ENCODE peak calls at places on chromosomes 6 and 20, in ten cellular contexts. Z is heart right ventricle, D is T-cell, F is lower leg skin, H is upper lobe of right lung, V is astrocyte of the spinal cord, W is fibroblast of the conjunctiva, K is NCI-H69, N is T-helper 2 cell, O is fibroblast of the aortic adventitia. R is an unnamed sample.

GRCh38 chr20:63748356-63749270 is 9.0 kb downstream of the SLC2A4RG start:
- DNase-seq in Z (no peak), D (no peak), F (no peak), H (no peak), V (no peak), W (no peak), K (no peak), N (no peak), O (no peak), R (no peak)

GRCh38 chr6:169960891-169961611 is 209.6 kb downstream of the ERMARD start:
- DNase-seq in Z (peak), D (no peak), F (no peak), H (peak), V (no peak), W (no peak), K (peak), N (no peak), O (no peak), R (peak)

GRCh38 chr6:121000381-121000780 is 333.9 kb downstream of the TBC1D32 start:
- DNase-seq in Z (no peak), D (no peak), F (no peak), H (no peak), V (no peak), W (no peak), K (no peak), N (no peak), O (no peak), R (no peak)

GRCh38 chr6:155045561-155046404 is 50.7 kb downstream of the TIAM2 start:
- DNase-seq in Z (no peak), D (no peak), F (no peak), H (no peak), V (no peak), W (no peak), K (no peak), N (no peak), O (no peak), R (no peak)

GRCh38 chr6:77844822-77845221 is 192.0 kb downstream of the MEI4 start:
- DNase-seq in Z (no peak), D (no peak), F (no peak), H (no peak), V (no peak), W (no peak), K (no peak), N (no peak), O (no peak), R (no peak)

GRCh38 chr20:63735859-63736718 is at the start of gene LIME1:
- DNase-seq in Z (no peak), D (peak), F (no peak), H (peak), V (no peak), W (no peak), K (no peak), N (peak), O (no peak), R (peak)

GRCh38 chr6:112574190-112574589 is 227.1 kb downstream of the RFPL4B start:
- DNase-seq in Z (no peak), D (no peak), F (no peak), H (no peak), V (no peak), W (no peak), K (no peak), N (no peak), O (no peak), R (no peak)

GRCh38 chr6:134123666-134124208 is 71.3 kb upstream of the SLC2A12 start:
- DNase-seq in Z (no peak), D (no peak), F (peak), H (no peak), V (peak), W (peak), K (peak), N (no peak), O (peak), R (no peak)

GRCh38 chr6:5860849-5861248 is 145.9 kb downstream of the NRN1 start:
- DNase-seq in Z (no peak), D (no peak), F (no peak), H (no peak), V (no peak), W (no peak), K (no peak), N (no peak), O (no peak), R (no peak)

GRCh38 chr6:149446791-149447376 is 37.9 kb downstream of the ZC3H12D start:
- DNase-seq in Z (no peak), D (no peak), F (no peak), H (no peak), V (no peak), W (no peak), K (no peak), N (no peak), O (no peak), R (no peak)

GRCh38 chr20:63917811-63918210 is 22.9 kb downstream of the DNAJC5 start:
- DNase-seq in Z (no peak), D (no peak), F (no peak), H (no peak), V (no peak), W (no peak), K (no peak), N (no peak), O (no peak), R (no peak)

GRCh38 chr20:25207960-25208534 is 12.5 kb downstream of the ENTPD6 start:
- DNase-seq in Z (no peak), D (no peak), F (no peak), H (no peak), V (no peak), W (no peak), K (no peak), N (no peak), O (no peak), R (no peak)

GRCh38 chr6:151160869-151161268 is 78.9 kb upstream of the AKAP12 start:
- DNase-seq in Z (no peak), D (no peak), F (no peak), H (peak), V (no peak), W (peak), K (peak), N (no peak), O (no peak), R (no peak)

GRCh38 chr6:42923656-42924055 is 5.6 kb upstream of the CNPY3 start:
- DNase-seq in Z (no peak), D (no peak), F (no peak), H (no peak), V (no peak), W (no peak), K (peak), N (no peak), O (peak), R (no peak)

GRCh38 chr6:70314240-70314639 is 11.4 kb upstream of the COL9A1 start:
- DNase-seq in Z (no peak), D (no peak), F (no peak), H (no peak), V (no peak), W (no peak), K (peak), N (no peak), O (peak), R (no peak)

GRCh38 chr6:47992805-47993204 is 118.2 kb downstream of the PTCHD4 start:
- DNase-seq in Z (no peak), D (no peak), F (no peak), H (no peak), V (no peak), W (no peak), K (no peak), N (no peak), O (no peak), R (no peak)

GRCh38 chr20:50701055-50701963 is 10.0 kb upstream of the RIPOR3 start:
- DNase-seq in Z (no peak), D (no peak), F (no peak), H (no peak), V (no peak), W (no peak), K (peak), N (no peak), O (no peak), R (no peak)

GRCh38 chr6:48084201-48084600 is 26.8 kb downstream of the PTCHD4 start:
- DNase-seq in Z (no peak), D (no peak), F (no peak), H (no peak), V (no peak), W (no peak), K (no peak), N (no peak), O (peak), R (no peak)

GRCh38 chr6:105789935-105790334 is 296.2 kb upstream of the PRDM1 start:
- DNase-seq in Z (no peak), D (no peak), F (no peak), H (no peak), V (no peak), W (no peak), K (peak), N (no peak), O (no peak), R (no peak)

GRCh38 chr6:88983532-88983931 is 20.1 kb upstream of the RNGTT start:
- DNase-seq in Z (no peak), D (no peak), F (peak), H (no peak), V (peak), W (peak), K (peak), N (no peak), O (peak), R (no peak)

GRCh38 chr6:35557239-35557638 is 44.5 kb upstream of the TULP1 start:
- DNase-seq in Z (no peak), D (no peak), F (no peak), H (peak), V (no peak), W (no peak), K (no peak), N (no peak), O (no peak), R (no peak)

GRCh38 chr20:60048634-60049578 is 90.7 kb downstream of the CDH26 start:
- DNase-seq in Z (no peak), D (no peak), F (no peak), H (no peak), V (no peak), W (no peak), K (no peak), N (no peak), O (no peak), R (no peak)

GRCh38 chr20:52305843-52306242 is 114.3 kb upstream of the ZFP64 start:
- DNase-seq in Z (no peak), D (peak), F (no peak), H (no peak), V (no peak), W (no peak), K (no peak), N (no peak), O (no peak), R (no peak)

GRCh38 chr6:109117346-109118035 is 22.2 kb downstream of the CEP57L1 start:
- DNase-seq in Z (no peak), D (no peak), F (no peak), H (no peak), V (no peak), W (no peak), K (peak), N (no peak), O (no peak), R (no peak)

GRCh38 chr6:110419028-110419739 is 3.8 kb upstream of the DDO start:
- DNase-seq in Z (no peak), D (no peak), F (no peak), H (no peak), V (no peak), W (no peak), K (no peak), N (no peak), O (no peak), R (no peak)

GRCh38 chr6:33685411-33686224 is 25.9 kb downstream of the UQCC2 start:
- DNase-seq in Z (no peak), D (no peak), F (no peak), H (no peak), V (no peak), W (no peak), K (no peak), N (no peak), O (no peak), R (no peak)

GRCh38 chr20:58945967-58946631 is 35.0 kb upstream of the NELFCD start:
- DNase-seq in Z (no peak), D (no peak), F (no peak), H (no peak), V (no peak), W (no peak), K (no peak), N (no peak), O (no peak), R (no peak)

GRCh38 chr6:131083687-131084086 is 20.6 kb upstream of the EPB41L2 start:
- DNase-seq in Z (no peak), D (no peak), F (no peak), H (no peak), V (no peak), W (no peak), K (no peak), N (no peak), O (peak), R (no peak)

GRCh38 chr6:142850653-142851434 is 94.1 kb downstream of the HIVEP2 start:
- DNase-seq in Z (no peak), D (no peak), F (no peak), H (no peak), V (peak), W (no peak), K (no peak), N (no peak), O (no peak), R (no peak)

GRCh38 chr20:4272225-4272624 is 256.9 kb upstream of the RNF24 start:
- DNase-seq in Z (no peak), D (no peak), F (no peak), H (no peak), V (peak), W (no peak), K (no peak), N (no peak), O (no peak), R (no peak)

GRCh38 chr20:39855056-39855455 is 834.0 kb downstream of the MAFB start:
- DNase-seq in Z (no peak), D (no peak), F (no peak), H (no peak), V (no peak), W (no peak), K (no peak), N (no peak), O (no peak), R (no peak)

GRCh38 chr6:139291813-139292619 is at the start of gene TXLNB:
- DNase-seq in Z (peak), D (peak), F (peak), H (peak), V (peak), W (peak), K (peak), N (peak), O (peak), R (peak)

GRCh38 chr20:44475694-44476560 is at the start of gene TTPAL:
- DNase-seq in Z (peak), D (peak), F (peak), H (peak), V (peak), W (no peak), K (peak), N (peak), O (peak), R (peak)

R was measured in sigmoid colon.